ENCODE peak calls at places on chromosomes 5 and 9, in five cellular contexts. U is CD8-positive, alpha-beta T cell; W is transverse colon; B is adrenal gland; X is GM12865. E is an unnamed sample.
A peak's percentile ranks its signal among the peaks of the same experiment; 100 is the strongest.

GRCh38 chr9:69572611-69573010 is 99.6 kb downstream of the APBA1 start:
- DNase-seq in X (no peak), U (no peak), W (no peak), B (no peak), E (peak; percentile 31)

GRCh38 chr5:170939178-170939577 is 77.4 kb downstream of the RANBP17 start:
- DNase-seq in B (no peak), U (no peak), X (no peak), W (no peak), E (no peak)

GRCh38 chr9:72364679-72365524 is at the start of gene ZFAND5:
- DNase-seq in U (peak; percentile 96), W (peak; percentile 98), B (peak; percentile 100), X (peak; percentile 98), E (peak; percentile 99)

GRCh38 chr9:128632066-128632465 is 24.6 kb downstream of the DYNC2I2 start:
- DNase-seq in U (no peak), W (no peak), B (no peak), X (no peak), E (no peak)

GRCh38 chr5:1719860-1720259 is 79.8 kb downstream of the MRPL36 start:
- DNase-seq in W (no peak), B (no peak), X (no peak), U (no peak), E (no peak)

GRCh38 chr5:151671979-151672378 is 14.7 kb downstream of the SPARC start:
- DNase-seq in U (no peak), B (peak; percentile 47), W (peak; percentile 32), X (no peak), E (peak; percentile 68)

GRCh38 chr5:74334034-74334433 is 306.5 kb downstream of the ENC1 start:
- DNase-seq in U (no peak), B (no peak), X (no peak), W (no peak), E (no peak)

GRCh38 chr5:142235050-142235797 is 89.6 kb downstream of the SPRY4 start:
- DNase-seq in W (no peak), X (no peak), U (no peak), B (no peak), E (no peak)

GRCh38 chr9:87959916-87960581 is 14.3 kb downstream of the CDK20 start:
- DNase-seq in B (peak; percentile 40), X (no peak), U (no peak), W (peak; percentile 57), E (peak; percentile 60)

GRCh38 chr5:88967633-88968585 is 84.9 kb upstream of the MEF2C start:
- DNase-seq in W (no peak), B (no peak), U (no peak), X (peak; percentile 48), E (no peak)

GRCh38 chr5:142542906-142543305 is 143.0 kb downstream of the FGF1 start:
- DNase-seq in B (peak; percentile 11), X (no peak), U (no peak), W (no peak), E (no peak)

GRCh38 chr5:179218586-179219330 is 126.5 kb downstream of the ADAMTS2 start:
- DNase-seq in X (no peak), U (no peak), W (no peak), B (no peak), E (no peak)

GRCh38 chr5:58246521-58246944 is 213.4 kb downstream of the PLK2 start:
- DNase-seq in U (no peak), X (no peak), W (no peak), B (no peak), E (no peak)

GRCh38 chr9:123996731-123997421 is 14.7 kb upstream of the LHX2 start:
- DNase-seq in W (no peak), U (no peak), X (peak; percentile 81), B (no peak), E (peak; percentile 65)

GRCh38 chr9:113572076-113572861 is 108.7 kb downstream of the RGS3 start:
- DNase-seq in W (no peak), B (peak; percentile 39), U (no peak), X (no peak), E (no peak)

GRCh38 chr5:52893105-52893504 is 96.0 kb upstream of the ITGA2 start:
- DNase-seq in X (no peak), W (no peak), U (no peak), B (peak; percentile 19), E (peak; percentile 76)

DNA sequence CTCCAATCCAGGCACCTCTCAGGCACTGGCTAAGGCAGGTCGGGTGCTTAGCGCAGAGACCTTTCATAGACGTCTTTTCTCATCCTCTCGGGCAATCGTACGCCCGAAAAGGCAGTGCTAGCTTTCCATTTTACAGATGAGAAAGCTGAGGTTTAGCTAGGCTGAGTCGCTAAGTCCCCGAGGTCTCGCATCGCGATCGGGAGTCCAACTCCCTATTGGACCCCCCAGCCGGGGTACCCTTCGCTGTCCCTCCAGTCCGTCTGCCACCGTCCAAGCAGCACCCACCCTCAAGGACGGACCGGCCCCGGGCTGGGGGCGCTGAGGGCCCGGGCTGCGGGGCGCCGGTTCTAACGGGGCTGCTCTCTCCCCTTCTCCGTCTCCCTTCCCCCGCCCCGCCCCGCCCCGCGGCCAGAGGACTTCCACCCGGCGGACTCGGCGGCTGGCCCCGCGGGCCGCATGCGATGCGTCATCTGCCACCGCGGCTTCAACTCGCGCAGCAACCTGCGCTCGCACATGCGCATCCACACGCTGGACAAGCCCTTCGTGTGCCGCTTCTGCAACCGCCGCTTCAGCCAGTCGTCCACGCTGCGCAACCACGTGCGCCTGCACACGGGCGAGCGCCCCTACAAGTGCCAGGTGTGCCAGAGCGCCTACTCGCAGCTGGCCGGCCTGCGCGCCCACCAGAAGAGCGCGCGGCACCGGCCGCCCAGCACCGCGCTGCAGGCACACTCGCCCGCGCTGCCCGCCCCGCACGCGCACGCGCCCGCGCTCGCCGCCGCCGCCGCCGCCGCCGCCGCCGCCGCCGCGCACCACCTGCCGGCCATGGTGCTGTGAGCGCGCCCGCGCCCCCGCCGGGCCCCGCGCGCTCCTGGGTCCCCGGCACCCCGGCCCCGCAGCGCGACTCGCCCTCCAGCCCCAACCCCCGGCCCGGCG is 12.5 kb upstream of the EXOSC2 start:
- DNase-seq in U (peak; percentile 45), B (peak; percentile 91), W (peak; percentile 89), X (peak; percentile 87), E (peak; percentile 87)
- H3K4me3 ChIP-seq in U (peak overlapping the region; percentile 61), B (peak overlapping the region; percentile 20), W (peak overlapping the region; percentile 43), X (peak overlapping the region; percentile 73), E (peak overlapping the region; percentile 59)

DNA sequence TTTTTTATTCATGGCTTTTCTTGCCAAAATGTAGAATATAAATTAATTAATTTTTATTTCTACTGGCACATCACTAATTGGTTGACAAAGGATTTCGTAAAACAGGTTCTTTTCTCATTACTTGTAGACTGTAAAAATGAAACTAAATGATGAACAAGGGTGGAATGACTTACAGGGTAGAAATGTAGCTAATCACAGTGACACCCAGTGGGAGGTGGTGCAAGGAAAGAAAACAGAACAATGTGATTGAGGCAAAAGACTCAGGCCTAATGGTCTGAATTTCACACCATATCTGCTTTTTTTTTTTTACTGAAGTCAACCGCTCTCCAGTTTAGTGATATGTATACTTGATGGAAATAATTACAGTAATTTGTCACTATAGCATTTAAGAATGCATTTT is 28.9 kb downstream of the GABRG2 start:
- DNase-seq in U (no peak), W (no peak), X (peak; percentile 0), B (no peak), E (no peak)
- TF ChIP-seq CTCF in U (no peak), W (no peak), X (no peak), B (no peak), E (no peak)

GRCh38 chr9:126480810-126481209 is 132.9 kb upstream of the LMX1B start:
- DNase-seq in U (no peak), B (no peak), W (no peak), X (no peak), E (no peak)

GRCh38 chr9:126483468-126484056 is 130.2 kb upstream of the LMX1B start:
- DNase-seq in X (no peak), W (no peak), B (no peak), U (no peak), E (no peak)

GRCh38 chr9:126481862-126482261 is 131.9 kb upstream of the LMX1B start:
- DNase-seq in B (no peak), W (no peak), X (no peak), U (no peak), E (no peak)

GRCh38 chr9:126479515-126479914 is 134.2 kb upstream of the LMX1B start:
- DNase-seq in B (no peak), W (no peak), X (no peak), U (no peak), E (no peak)

DNA sequence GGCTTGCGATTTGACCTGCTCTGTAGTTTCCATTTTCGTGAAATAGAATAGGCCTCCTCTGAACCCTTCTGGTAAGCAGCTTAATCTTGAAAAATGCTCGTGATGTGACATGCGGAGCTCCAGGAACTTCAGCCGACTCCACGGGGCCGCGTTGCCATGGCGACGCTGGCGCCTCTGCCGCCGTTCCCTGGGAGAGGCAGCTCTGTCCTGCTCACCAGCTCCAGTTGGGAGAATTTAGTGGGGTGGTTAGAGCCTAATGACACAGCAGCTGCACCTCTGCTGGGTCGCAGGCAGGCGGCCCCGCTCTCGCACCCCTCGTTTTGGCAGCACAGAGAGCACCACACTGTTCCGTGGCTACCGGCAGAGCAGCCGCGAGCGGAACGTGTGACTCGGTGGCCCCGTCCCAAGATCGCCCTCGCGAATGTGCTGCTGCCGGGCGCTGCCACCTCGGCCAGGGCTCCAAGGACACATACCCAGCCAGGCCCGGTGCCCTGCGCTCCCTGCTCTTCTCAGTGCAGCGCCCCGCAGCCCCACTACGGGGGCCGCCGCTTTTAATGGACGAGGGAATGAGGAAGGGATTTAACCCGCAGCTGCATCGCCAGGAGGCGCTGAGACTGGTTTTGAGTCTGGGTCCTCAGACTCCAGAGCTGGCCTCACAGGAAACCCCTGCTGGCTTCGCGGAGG is 131.2 kb upstream of the LMX1B start:
- DNase-seq in X (no peak), W (no peak), U (no peak), B (peak; percentile 76), E (peak; percentile 92)
- H3K4me3 ChIP-seq in X (no peak overlapping the region), W (no peak overlapping the region), U (no peak overlapping the region), B (no peak overlapping the region), E (peak overlapping the region; percentile 52)

GRCh38 chr5:139293199-139293503 is 389 bp upstream of the MATR3 start:
- DNase-seq in B (no peak), X (no peak), U (no peak), W (no peak), E (no peak)

GRCh38 chr5:139296198-139296597 is 2.7 kb downstream of the MATR3 start:
- DNase-seq in U (no peak), B (no peak), W (no peak), X (no peak), E (no peak)

GRCh38 chr5:139293504-139294371 is at the start of gene MATR3:
- DNase-seq in X (peak; percentile 97), B (peak; percentile 97), U (peak; percentile 93), W (peak; percentile 97), E (peak; percentile 98)

GRCh38 chr5:139295692-139296091 is 2.2 kb downstream of the MATR3 start:
- DNase-seq in X (no peak), W (no peak), U (no peak), B (no peak), E (peak; percentile 41)

GRCh38 chr5:139294372-139295165 is 1.0 kb downstream of the MATR3 start:
- DNase-seq in U (peak; percentile 54), W (peak; percentile 78), X (peak; percentile 86), B (peak; percentile 80), E (peak; percentile 88)
- TF ChIP-seq CTCF in U (no peak), W (no peak), X (peak; percentile 22), B (no peak), E (peak; percentile 58)

E was measured in choroid plexus epithelial cell.